ENCODE peak calls at places on chromosomes 11 and 22, in six cellular contexts. One of them, this sample, is unnamed.
A peak's percentile ranks its signal among the peaks of the same experiment; 100 is the strongest.

GRCh38 chr11:26348776-26349175 is 16.8 kb downstream of the ANO3 start:
- DNase-seq in heart left ventricle: no peak
- DNase-seq in MM.1S: no peak
- DNase-seq in mesenchymal stem cell: no peak
- DNase-seq in brain microvascular endothelial cell: no peak
- DNase-seq in mammary epithelial cell: peak; percentile 8
- DNase-seq in this sample: no peak

GRCh38 chr22:48919851-48920589 is 907.7 kb downstream of the BRD1 start:
- DNase-seq in mesenchymal stem cell: no peak
- DNase-seq in brain microvascular endothelial cell: no peak
- DNase-seq in MM.1S: no peak
- DNase-seq in heart left ventricle: no peak
- DNase-seq in mammary epithelial cell: no peak
- DNase-seq in this sample: no peak

GRCh38 chr11:86938900-86939880 is 16.0 kb downstream of the FZD4 start:
- DNase-seq in brain microvascular endothelial cell: no peak
- DNase-seq in heart left ventricle: no peak
- DNase-seq in mammary epithelial cell: peak; percentile 31
- DNase-seq in MM.1S: peak; percentile 41
- DNase-seq in mesenchymal stem cell: peak; percentile 71
- DNase-seq in this sample: no peak

GRCh38 chr22:25334091-25334490 is 114.7 kb downstream of the CRYBB2 start:
- DNase-seq in heart left ventricle: peak; percentile 88
- DNase-seq in mesenchymal stem cell: no peak
- DNase-seq in mammary epithelial cell: peak; percentile 21
- DNase-seq in brain microvascular endothelial cell: peak; percentile 43
- DNase-seq in MM.1S: peak; percentile 63
- DNase-seq in this sample: no peak

GRCh38 chr11:7516488-7516887 is 2.7 kb downstream of the PPFIBP2 start:
- DNase-seq in brain microvascular endothelial cell: no peak
- DNase-seq in mammary epithelial cell: no peak
- DNase-seq in MM.1S: no peak
- DNase-seq in heart left ventricle: no peak
- DNase-seq in mesenchymal stem cell: no peak
- DNase-seq in this sample: no peak

GRCh38 chr11:17197431-17197898 is 10.3 kb downstream of the PIK3C2A start:
- DNase-seq in heart left ventricle: no peak
- DNase-seq in mesenchymal stem cell: no peak
- DNase-seq in MM.1S: no peak
- DNase-seq in mammary epithelial cell: peak; percentile 40
- DNase-seq in brain microvascular endothelial cell: no peak
- DNase-seq in this sample: no peak

GRCh38 chr22:39101226-39101625 is 4.2 kb downstream of the APOBEC3H start:
- DNase-seq in brain microvascular endothelial cell: no peak
- DNase-seq in heart left ventricle: no peak
- DNase-seq in mesenchymal stem cell: no peak
- DNase-seq in mammary epithelial cell: no peak
- DNase-seq in MM.1S: no peak
- DNase-seq in this sample: peak; percentile 58

GRCh38 chr11:35951659-35952058 is 7.8 kb downstream of the LDLRAD3 start:
- DNase-seq in mesenchymal stem cell: no peak
- DNase-seq in mammary epithelial cell: no peak
- DNase-seq in heart left ventricle: no peak
- DNase-seq in brain microvascular endothelial cell: no peak
- DNase-seq in MM.1S: no peak
- DNase-seq in this sample: no peak

GRCh38 chr11:118610220-118610772 is 2.9 kb downstream of the PHLDB1 start:
- DNase-seq in heart left ventricle: no peak
- DNase-seq in mammary epithelial cell: no peak
- DNase-seq in mesenchymal stem cell: peak; percentile 25
- DNase-seq in MM.1S: no peak
- DNase-seq in brain microvascular endothelial cell: no peak
- DNase-seq in this sample: peak; percentile 79

GRCh38 chr11:798093-798713 is at the start of gene SLC25A22:
- DNase-seq in MM.1S: peak; percentile 84
- DNase-seq in brain microvascular endothelial cell: peak; percentile 57
- DNase-seq in heart left ventricle: peak; percentile 90
- DNase-seq in mammary epithelial cell: peak; percentile 80
- DNase-seq in mesenchymal stem cell: peak; percentile 78
- DNase-seq in this sample: peak; percentile 94

GRCh38 chr11:88179141-88179540 is 3.9 kb upstream of the RAB38 start:
- DNase-seq in mesenchymal stem cell: peak; percentile 48
- DNase-seq in heart left ventricle: no peak
- DNase-seq in mammary epithelial cell: peak; percentile 99
- DNase-seq in MM.1S: no peak
- DNase-seq in brain microvascular endothelial cell: peak; percentile 44
- DNase-seq in this sample: no peak

GRCh38 chr22:22038178-22038880 is 55.7 kb upstream of the TOP3B start:
- DNase-seq in heart left ventricle: no peak
- DNase-seq in brain microvascular endothelial cell: no peak
- DNase-seq in mammary epithelial cell: no peak
- DNase-seq in mesenchymal stem cell: no peak
- DNase-seq in MM.1S: no peak
- DNase-seq in this sample: peak; percentile 23

GRCh38 chr11:111427471-111427912 is 48.4 kb upstream of the POU2AF1 start:
- DNase-seq in mammary epithelial cell: peak; percentile 25
- DNase-seq in brain microvascular endothelial cell: no peak
- DNase-seq in mesenchymal stem cell: no peak
- DNase-seq in MM.1S: no peak
- DNase-seq in heart left ventricle: peak; percentile 16
- DNase-seq in this sample: no peak

GRCh38 chr11:112082729-112083128 is 3.8 kb downstream of the TIMM8B start:
- DNase-seq in MM.1S: no peak
- DNase-seq in heart left ventricle: no peak
- DNase-seq in mesenchymal stem cell: peak; percentile 95
- DNase-seq in mammary epithelial cell: peak; percentile 31
- DNase-seq in brain microvascular endothelial cell: peak; percentile 54
- DNase-seq in this sample: no peak

GRCh38 chr11:130772266-130773227 is 143.7 kb downstream of the SNX19 start:
- DNase-seq in mesenchymal stem cell: peak; percentile 97
- DNase-seq in heart left ventricle: no peak
- DNase-seq in MM.1S: peak; percentile 26
- DNase-seq in brain microvascular endothelial cell: peak; percentile 92
- DNase-seq in mammary epithelial cell: peak; percentile 89
- DNase-seq in this sample: no peak

GRCh38 chr11:60193687-60194433 is 11.0 kb upstream of the MS4A6A start:
- DNase-seq in mammary epithelial cell: peak; percentile 89
- DNase-seq in MM.1S: peak; percentile 78
- DNase-seq in mesenchymal stem cell: peak; percentile 74
- DNase-seq in brain microvascular endothelial cell: peak; percentile 80
- DNase-seq in heart left ventricle: no peak
- DNase-seq in this sample: peak; percentile 53

GRCh38 chr11:57493507-57494503 is 21.7 kb downstream of the SLC43A1 start:
- DNase-seq in MM.1S: peak; percentile 65
- DNase-seq in brain microvascular endothelial cell: no peak
- DNase-seq in heart left ventricle: peak; percentile 81
- DNase-seq in mammary epithelial cell: peak; percentile 51
- DNase-seq in mesenchymal stem cell: peak; percentile 35
- DNase-seq in this sample: peak; percentile 85

GRCh38 chr11:35682230-35683195 is 19.9 kb downstream of the TRIM44 start:
- DNase-seq in heart left ventricle: no peak
- DNase-seq in MM.1S: no peak
- DNase-seq in mammary epithelial cell: no peak
- DNase-seq in brain microvascular endothelial cell: no peak
- DNase-seq in mesenchymal stem cell: no peak
- DNase-seq in this sample: no peak

GRCh38 chr11:120952503-120953229 is 71.2 kb upstream of the TBCEL start:
- DNase-seq in heart left ventricle: peak; percentile 89
- DNase-seq in mesenchymal stem cell: peak; percentile 82
- DNase-seq in MM.1S: peak; percentile 48
- DNase-seq in mammary epithelial cell: peak; percentile 56
- DNase-seq in brain microvascular endothelial cell: peak; percentile 50
- DNase-seq in this sample: peak; percentile 78

GRCh38 chr11:70732493-70733206 is 334.3 kb downstream of the CTTN start:
- DNase-seq in heart left ventricle: no peak
- DNase-seq in mesenchymal stem cell: peak; percentile 21
- DNase-seq in mammary epithelial cell: no peak
- DNase-seq in MM.1S: no peak
- DNase-seq in brain microvascular endothelial cell: no peak
- DNase-seq in this sample: peak; percentile 46

GRCh38 chr11:65160643-65161042 is 9.4 kb upstream of the SPDYC start:
- DNase-seq in mesenchymal stem cell: no peak
- DNase-seq in mammary epithelial cell: no peak
- DNase-seq in heart left ventricle: no peak
- DNase-seq in MM.1S: no peak
- DNase-seq in brain microvascular endothelial cell: no peak
- DNase-seq in this sample: no peak

GRCh38 chr11:118789501-118790356 is 1.2 kb downstream of the DDX6 start:
- DNase-seq in MM.1S: peak; percentile 65
- DNase-seq in mesenchymal stem cell: peak; percentile 43
- DNase-seq in mammary epithelial cell: peak; percentile 26
- DNase-seq in brain microvascular endothelial cell: peak; percentile 1
- DNase-seq in heart left ventricle: no peak
- DNase-seq in this sample: no peak

GRCh38 chr11:35964846-35965245 is 21.0 kb downstream of the LDLRAD3 start:
- DNase-seq in MM.1S: no peak
- DNase-seq in mesenchymal stem cell: no peak
- DNase-seq in mammary epithelial cell: no peak
- DNase-seq in heart left ventricle: no peak
- DNase-seq in brain microvascular endothelial cell: no peak
- DNase-seq in this sample: no peak

GRCh38 chr11:76159303-76159937 is 46.9 kb downstream of the WNT11 start:
- DNase-seq in MM.1S: no peak
- DNase-seq in mesenchymal stem cell: no peak
- DNase-seq in mammary epithelial cell: no peak
- DNase-seq in heart left ventricle: no peak
- DNase-seq in brain microvascular endothelial cell: no peak
- DNase-seq in this sample: peak; percentile 56

GRCh38 chr22:20588092-20588842 is 80.9 kb downstream of the MED15 start:
- DNase-seq in mammary epithelial cell: no peak
- DNase-seq in brain microvascular endothelial cell: no peak
- DNase-seq in MM.1S: no peak
- DNase-seq in heart left ventricle: no peak
- DNase-seq in mesenchymal stem cell: no peak
- DNase-seq in this sample: no peak

DNA sequence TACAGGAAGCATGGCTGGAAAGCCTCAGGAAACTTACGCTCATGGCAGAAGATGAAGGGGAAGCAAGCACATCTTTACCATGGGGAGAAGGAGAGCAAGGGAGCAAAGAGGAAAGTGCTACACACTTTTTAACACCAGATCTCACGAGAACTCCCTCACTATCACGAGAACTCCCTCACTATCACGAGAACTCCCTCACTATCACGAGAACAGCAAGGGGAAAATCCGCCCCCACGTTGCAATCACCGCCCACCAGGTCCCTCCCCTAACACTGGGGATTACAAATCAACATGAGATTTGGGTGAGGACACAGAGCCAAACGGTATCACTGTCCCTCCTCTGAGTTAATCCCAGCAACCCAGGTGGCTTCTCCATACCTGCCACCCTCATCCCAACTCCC is 84.5 kb downstream of the MN1 start:
- DNase-seq in heart left ventricle: no peak
- DNase-seq in mammary epithelial cell: no peak
- DNase-seq in brain microvascular endothelial cell: no peak
- DNase-seq in MM.1S: no peak
- DNase-seq in mesenchymal stem cell: no peak
- DNase-seq in this sample: peak; percentile 20
- H3K27ac ChIP-seq in heart left ventricle: peak overlapping the region; percentile 78
- H3K27ac ChIP-seq in mammary epithelial cell: no peak overlapping the region
- H3K27ac ChIP-seq in brain microvascular endothelial cell: no peak overlapping the region
- H3K27ac ChIP-seq in MM.1S: no peak overlapping the region
- H3K27ac ChIP-seq in mesenchymal stem cell: no peak overlapping the region
- H3K27ac ChIP-seq in this sample: no peak overlapping the region

GRCh38 chr22:24176630-24177029 is 4.7 kb upstream of the SUSD2 start:
- DNase-seq in mammary epithelial cell: no peak
- DNase-seq in mesenchymal stem cell: no peak
- DNase-seq in MM.1S: no peak
- DNase-seq in brain microvascular endothelial cell: no peak
- DNase-seq in heart left ventricle: peak; percentile 80
- DNase-seq in this sample: peak; percentile 89

GRCh38 chr22:24177456-24177855 is 3.8 kb upstream of the SUSD2 start:
- DNase-seq in mesenchymal stem cell: no peak
- DNase-seq in heart left ventricle: peak; percentile 53
- DNase-seq in mammary epithelial cell: no peak
- DNase-seq in brain microvascular endothelial cell: no peak
- DNase-seq in MM.1S: no peak
- DNase-seq in this sample: no peak

GRCh38 chr22:24176040-24176439 is 5.2 kb upstream of the SUSD2 start:
- DNase-seq in MM.1S: no peak
- DNase-seq in brain microvascular endothelial cell: no peak
- DNase-seq in mesenchymal stem cell: no peak
- DNase-seq in heart left ventricle: peak; percentile 48
- DNase-seq in mammary epithelial cell: no peak
- DNase-seq in this sample: no peak

GRCh38 chr22:24178021-24178431 is 3.3 kb upstream of the SUSD2 start:
- DNase-seq in mammary epithelial cell: no peak
- DNase-seq in MM.1S: no peak
- DNase-seq in heart left ventricle: peak; percentile 53
- DNase-seq in mesenchymal stem cell: no peak
- DNase-seq in brain microvascular endothelial cell: no peak
- DNase-seq in this sample: no peak

DNA sequence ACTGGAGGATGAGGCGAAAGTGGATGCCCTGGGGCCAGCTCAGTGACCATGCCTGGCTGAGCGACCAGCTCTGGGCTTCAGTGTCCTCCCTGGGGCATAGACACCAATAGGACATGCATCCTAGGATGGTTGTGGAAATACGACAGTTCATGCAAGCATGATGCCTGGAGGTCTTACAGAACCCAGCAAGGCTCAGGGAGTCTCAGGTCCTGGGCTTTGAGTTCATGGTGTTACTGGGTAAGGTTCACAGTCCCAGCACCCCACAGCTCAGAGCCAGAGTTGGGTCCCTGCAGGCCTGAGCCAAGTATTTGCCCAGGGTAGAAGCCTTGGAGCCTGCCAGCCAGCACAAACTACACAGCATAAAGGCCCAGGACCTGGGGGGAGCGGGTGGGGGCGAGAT is 4.2 kb upstream of the SUSD2 start:
- DNase-seq in MM.1S: no peak
- DNase-seq in mammary epithelial cell: no peak
- DNase-seq in brain microvascular endothelial cell: no peak
- DNase-seq in heart left ventricle: no peak
- DNase-seq in mesenchymal stem cell: no peak
- DNase-seq in this sample: no peak
- H3K36me3 ChIP-seq in MM.1S: no peaks in the 10 kb centered on the region
- H3K36me3 ChIP-seq in mammary epithelial cell: no peaks in the 10 kb centered on the region
- H3K36me3 ChIP-seq in brain microvascular endothelial cell: peaks cover 19% of the 10 kb centered on the region
- H3K36me3 ChIP-seq in heart left ventricle: peaks cover 33% of the 10 kb centered on the region
- H3K36me3 ChIP-seq in mesenchymal stem cell: peaks cover 70% of the 10 kb centered on the region
- H3K36me3 ChIP-seq in this sample: peaks cover 6% of the 10 kb centered on the region

DNA sequence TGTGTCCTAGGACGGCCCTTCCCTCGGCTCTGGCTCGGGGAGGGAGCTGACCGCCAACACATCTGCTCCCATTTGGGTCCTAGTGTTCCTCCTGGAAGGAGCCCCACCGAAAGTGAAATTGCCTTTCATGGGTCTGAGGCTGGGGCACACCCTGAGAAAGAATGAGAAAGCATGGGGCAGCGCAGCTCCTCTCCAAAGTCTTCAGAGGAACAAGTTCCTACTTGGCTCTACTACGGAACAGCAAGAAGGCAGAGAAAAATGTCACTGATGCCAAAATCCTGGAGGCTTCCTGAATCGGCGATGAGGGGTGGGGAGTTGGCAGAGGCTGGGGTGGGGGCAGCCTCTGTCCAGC is 41.5 kb upstream of the MYEOV start:
- DNase-seq in mesenchymal stem cell: no peak
- DNase-seq in mammary epithelial cell: peak; percentile 19
- DNase-seq in heart left ventricle: no peak
- DNase-seq in MM.1S: no peak
- DNase-seq in brain microvascular endothelial cell: no peak
- DNase-seq in this sample: no peak
- H3K27ac ChIP-seq in mesenchymal stem cell: no peak overlapping the region
- H3K27ac ChIP-seq in mammary epithelial cell: no peak overlapping the region
- H3K27ac ChIP-seq in heart left ventricle: no peak overlapping the region
- H3K27ac ChIP-seq in MM.1S: no peak overlapping the region
- H3K27ac ChIP-seq in brain microvascular endothelial cell: no peak overlapping the region
- H3K27ac ChIP-seq in this sample: no peak overlapping the region

GRCh38 chr22:36302439-36303114 is 49.6 kb downstream of the APOL1 start:
- DNase-seq in brain microvascular endothelial cell: no peak
- DNase-seq in mammary epithelial cell: no peak
- DNase-seq in heart left ventricle: peak; percentile 33
- DNase-seq in mesenchymal stem cell: peak; percentile 81
- DNase-seq in MM.1S: no peak
- DNase-seq in this sample: no peak
- H3K36me3 ChIP-seq in brain microvascular endothelial cell: peaks cover 99% of the 10 kb centered on the region
- H3K36me3 ChIP-seq in mammary epithelial cell: peaks cover 67% of the 10 kb centered on the region
- H3K36me3 ChIP-seq in heart left ventricle: peaks cover 100% of the 10 kb centered on the region
- H3K36me3 ChIP-seq in mesenchymal stem cell: peaks cover 95% of the 10 kb centered on the region
- H3K36me3 ChIP-seq in MM.1S: peaks cover 46% of the 10 kb centered on the region
- H3K36me3 ChIP-seq in this sample: peaks cover 54% of the 10 kb centered on the region